ENCODE peak calls at places on chromosome 19, in nine cellular contexts. R is IMR-90; T is esophagus squamous epithelium; P is body of pancreas; Q is B cell; O is CD8-positive, alpha-beta T cell; U is adrenal gland; N is CD4-positive, alpha-beta T cell; S is right atrium auricular region. J is an unnamed sample.

GRCh38 chr19:55671054-55671378 is 4.0 kb upstream of the EPN1 start:
- DNase-seq in R (no peak), T (no peak), P (no peak), Q (no peak), O (no peak), U (no peak), N (no peak), S (no peak), J (no peak)

GRCh38 chr19:44845286-44845611 is 848 bp upstream of the NECTIN2 start:
- DNase-seq in R (no peak), T (no peak), P (no peak), Q (no peak), O (no peak), U (peak; percentile 87), N (no peak), S (no peak), J (no peak)

GRCh38 chr19:5623397-5624153 is 692 bp downstream of the SAFB start:
- DNase-seq in R (no peak), T (no peak), P (peak; percentile 19), Q (no peak), O (no peak), U (peak; percentile 59), N (peak; percentile 15), S (no peak), J (no peak)

GRCh38 chr19:35404879-35405622 is 34.2 kb downstream of the GPR42 start:
- DNase-seq in R (peak; percentile 92), T (no peak), P (no peak), Q (no peak), O (no peak), U (peak; percentile 75), N (no peak), S (no peak), J (no peak)

GRCh38 chr19:49301866-49302252 is 23.1 kb downstream of the SLC6A16 start:
- DNase-seq in R (no peak), T (no peak), P (no peak), Q (no peak), O (no peak), U (no peak), N (no peak), S (no peak), J (no peak)

GRCh38 chr19:644789-645188 is 5.1 kb downstream of the FGF22 start:
- DNase-seq in R (no peak), T (no peak), P (no peak), Q (no peak), O (no peak), U (no peak), N (no peak), S (no peak), J (no peak)

GRCh38 chr19:8194528-8195275 is 14.5 kb upstream of the CERS4 start:
- DNase-seq in R (no peak), T (no peak), P (no peak), Q (peak; percentile 80), O (peak; percentile 34), U (no peak), N (peak; percentile 45), S (no peak), J (no peak)

GRCh38 chr19:46297700-46298476 is 1.0 kb downstream of the HIF3A start:
- DNase-seq in R (no peak), T (no peak), P (peak; percentile 45), Q (no peak), O (no peak), U (peak; percentile 78), N (no peak), S (peak; percentile 91), J (no peak)

GRCh38 chr19:772043-772442 is 21.1 kb downstream of the MISP start:
- DNase-seq in R (no peak), T (no peak), P (no peak), Q (no peak), O (no peak), U (no peak), N (no peak), S (no peak), J (no peak)

DNA sequence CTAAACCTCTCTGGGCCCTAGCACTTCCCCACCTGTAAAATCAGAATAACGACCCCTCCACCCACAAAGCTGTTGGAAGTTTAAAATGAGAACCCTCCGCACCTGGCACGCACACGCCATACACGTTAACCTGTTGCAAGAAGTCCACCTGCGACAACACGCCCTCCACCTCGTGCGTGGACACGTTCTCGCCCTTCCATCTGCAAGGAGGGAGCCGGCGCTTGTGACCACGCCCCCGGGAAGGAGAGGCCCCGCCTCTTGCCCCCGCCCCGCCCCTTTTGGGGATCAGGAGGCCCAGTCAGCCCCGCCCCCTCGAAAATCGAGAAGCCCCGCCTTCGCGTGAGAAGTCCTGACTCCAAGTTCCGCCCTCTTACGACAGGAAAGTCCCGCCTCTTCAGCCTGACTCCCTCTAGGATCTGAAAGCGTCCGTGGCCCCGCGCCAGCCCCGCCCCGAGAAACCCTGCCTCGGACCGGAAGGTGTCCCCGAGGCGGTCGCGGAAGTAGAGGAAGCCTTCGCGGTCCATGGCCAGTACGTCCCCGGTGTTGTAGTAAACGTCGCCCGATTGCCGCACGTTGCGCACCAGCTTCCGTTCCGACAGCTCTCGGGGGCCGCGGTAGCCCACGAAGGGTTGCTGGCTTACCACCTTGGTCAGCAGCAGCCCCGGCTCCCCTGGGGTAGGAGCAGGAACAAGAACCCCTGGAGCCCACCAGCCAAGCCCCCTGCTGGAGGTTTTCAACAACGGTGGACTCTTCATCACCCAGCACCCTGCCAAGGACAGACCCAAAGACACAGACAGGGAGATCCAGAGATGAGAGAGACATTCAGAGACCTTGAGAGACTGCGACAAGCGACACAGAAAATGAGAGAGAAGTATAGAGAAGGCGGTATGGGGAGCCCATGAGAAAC is 12.5 kb downstream of the SLC27A5 start:
- DNase-seq in R (peak; percentile 98), T (peak; percentile 87), P (peak; percentile 100), Q (peak; percentile 93), O (peak; percentile 89), U (peak; percentile 100), N (peak; percentile 89), S (peak; percentile 99), J (peak; percentile 99)
- TF ChIP-seq CTCF in R (peak; percentile 34), T (no peak), P (no peak), Q (peak; percentile 45), O (no peak), U (no peak), N (no peak), S (peak; percentile 45), J (peak; percentile 50)

GRCh38 chr19:10290439-10290875 is 705 bp downstream of the ICAM5 start:
- DNase-seq in R (peak; percentile 7), T (no peak), P (no peak), Q (peak; percentile 51), O (no peak), U (no peak), N (no peak), S (no peak), J (no peak)

GRCh38 chr19:10288662-10289166 is 1.0 kb upstream of the ICAM5 start:
- DNase-seq in R (peak; percentile 40), T (no peak), P (no peak), Q (peak; percentile 44), O (no peak), U (no peak), N (no peak), S (no peak), J (no peak)

GRCh38 chr19:10289836-10290438 is at the start of gene ICAM5:
- DNase-seq in R (peak; percentile 42), T (no peak), P (no peak), Q (peak; percentile 65), O (no peak), U (no peak), N (no peak), S (no peak), J (no peak)

GRCh38 chr19:10290876-10291553 is 1.3 kb downstream of the ICAM5 start:
- DNase-seq in R (peak; percentile 54), T (no peak), P (peak; percentile 47), Q (peak; percentile 71), O (no peak), U (no peak), N (no peak), S (no peak), J (no peak)

GRCh38 chr19:10289167-10289835 is 451 bp upstream of the ICAM5 start:
- DNase-seq in R (peak; percentile 54), T (no peak), P (no peak), Q (peak; percentile 78), O (peak; percentile 43), U (no peak), N (no peak), S (no peak), J (no peak)
- TF ChIP-seq CTCF in R (no peak), T (no peak), P (no peak), Q (no peak), O (no peak), U (no peak), N (no peak), S (no peak), J (no peak)

DNA sequence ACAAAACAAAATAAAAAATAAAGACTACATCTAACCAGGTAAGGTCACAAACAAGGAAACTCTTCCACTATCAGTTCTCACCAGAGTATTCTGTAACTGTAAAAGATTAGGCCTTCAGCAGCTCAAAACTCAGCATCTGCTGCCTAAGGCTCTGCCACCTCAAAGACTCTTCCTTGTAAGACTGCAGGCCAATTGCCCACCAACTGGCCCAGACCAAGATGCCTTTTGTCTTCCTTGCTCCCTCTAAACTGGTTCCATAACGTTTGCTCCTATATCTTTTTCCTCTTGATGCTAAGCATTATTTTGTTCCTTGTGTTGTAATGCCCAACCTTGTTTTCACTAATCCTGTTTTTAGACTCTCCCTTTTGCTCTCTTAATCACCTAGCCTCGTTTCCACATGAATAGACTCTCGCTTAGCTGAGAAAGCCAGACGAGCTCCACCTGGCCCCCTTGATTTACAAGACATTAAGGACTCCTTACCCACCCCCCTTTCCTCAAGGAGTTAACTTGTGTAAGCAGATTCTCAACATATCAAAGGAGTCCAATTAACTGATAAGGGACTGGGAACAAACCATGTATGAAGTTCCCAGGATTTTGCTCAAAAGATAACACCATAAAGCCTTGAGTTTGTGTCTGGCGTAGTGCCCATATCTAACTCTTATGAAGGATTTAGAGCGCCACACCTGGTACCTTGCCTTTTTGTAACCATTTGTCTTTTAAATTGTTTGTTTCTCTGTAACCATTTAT is 1.5 kb downstream of the ZNF814 start:
- DNase-seq in R (no peak), T (no peak), P (no peak), Q (no peak), O (no peak), U (no peak), N (no peak), S (no peak), J (no peak)
- TF ChIP-seq CTCF in R (no peak), T (no peak), P (no peak), Q (no peak), O (no peak), U (no peak), N (no peak), S (no peak), J (no peak)

DNA sequence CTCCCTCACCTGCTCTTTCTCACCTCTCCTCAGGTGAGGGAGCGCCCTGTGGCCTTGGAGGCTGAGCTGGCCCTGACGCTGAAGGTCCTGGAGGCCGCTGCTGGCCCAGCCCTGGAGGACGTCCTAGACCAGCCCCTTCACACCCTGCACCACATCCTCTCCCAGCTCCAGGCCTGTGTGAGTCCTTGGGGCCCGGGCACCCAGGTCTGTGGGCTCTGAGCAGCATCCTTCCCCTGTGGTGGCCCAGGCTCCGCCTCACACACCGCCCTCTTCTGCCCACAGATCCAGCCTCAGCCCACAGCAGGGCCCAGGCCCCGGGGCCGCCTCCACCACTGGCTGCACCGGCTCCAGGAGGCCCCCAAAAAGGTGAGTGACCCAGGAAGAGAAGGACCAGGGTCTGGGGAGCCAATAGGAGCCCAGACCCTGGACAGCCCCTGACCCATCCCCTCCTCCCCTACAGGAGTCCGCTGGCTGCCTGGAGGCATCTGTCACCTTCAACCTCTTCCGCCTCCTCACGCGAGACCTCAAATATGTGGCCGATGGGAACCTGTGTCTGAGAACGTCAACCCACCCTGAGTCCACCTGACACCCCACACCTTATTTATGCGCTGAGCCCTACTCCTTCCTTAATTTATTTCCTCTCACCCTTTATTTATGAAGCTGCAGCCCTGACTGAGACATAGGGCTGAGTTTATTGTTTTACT is 1.9 kb downstream of the IFNL1 start:
- DNase-seq in R (no peak), T (no peak), P (no peak), Q (no peak), O (peak; percentile 49), U (no peak), N (peak; percentile 40), S (no peak), J (no peak)
- TF ChIP-seq CTCF in R (no peak), T (no peak), P (no peak), Q (no peak), O (no peak), U (no peak), N (no peak), S (no peak), J (no peak)